ENCODE peak calls at places on chromosome 15, in four cellular contexts. C, S, Z and F are unnamed samples. For H3K4me1, the result is how much of the 10 kb centered on the place peaks cover.

GRCh38 chr15:94230886-94231727 is at the start of gene MCTP2:
- DNase-seq in S (peak), Z (peak), C (peak), F (peak)

GRCh38 chr15:66912001-66912400 is 153.4 kb upstream of the SMAD3 start:
- DNase-seq in C (no peak), Z (no peak), S (no peak), F (no peak)

GRCh38 chr15:98139337-98139736 is 178.8 kb downstream of the ARRDC4 start:
- DNase-seq in S (no peak), C (no peak), Z (no peak), F (no peak)

GRCh38 chr15:70758790-70759462 is 4.4 kb downstream of the UACA start:
- DNase-seq in Z (no peak), C (no peak), S (no peak), F (no peak)

GRCh38 chr15:46676233-46677206 is 1040.8 kb upstream of the SEMA6D start:
- DNase-seq in Z (no peak), S (no peak), C (no peak), F (no peak)

GRCh38 chr15:28955160-28955502 is 69.4 kb downstream of the APBA2 start:
- DNase-seq in Z (no peak), C (no peak), S (no peak), F (no peak)

GRCh38 chr15:40859206-40859851 is 14.7 kb downstream of the RHOV start:
- DNase-seq in Z (peak), C (peak), S (peak), F (peak)

GRCh38 chr15:37122703-37123102 is 22.4 kb upstream of the MEIS2 start:
- DNase-seq in C (no peak), Z (peak), S (no peak), F (no peak)

GRCh38 chr15:41487376-41487775 is 6.3 kb upstream of the ITPKA start:
- DNase-seq in C (no peak), Z (no peak), S (no peak), F (no peak)

GRCh38 chr15:70033529-70034140 is 64.1 kb downstream of the TLE3 start:
- DNase-seq in S (no peak), Z (peak), C (peak), F (peak)

GRCh38 chr15:67840747-67841634 is 1.1 kb upstream of the RNU6-1 start:
- DNase-seq in C (no peak), S (peak), Z (no peak), F (peak)

GRCh38 chr15:35481992-35482391 is 64.0 kb downstream of the DPH6 start:
- DNase-seq in S (peak), Z (no peak), C (no peak), F (no peak)

GRCh38 chr15:38455096-38455495 is 1.2 kb downstream of the FAM98B start:
- DNase-seq in C (no peak), S (no peak), Z (no peak), F (no peak)

GRCh38 chr15:81856627-81857026 is 189.2 kb downstream of the MEX3B start:
- DNase-seq in C (no peak), S (no peak), Z (no peak), F (no peak)

GRCh38 chr15:69390575-69390974 is 23.6 kb upstream of the KIF23 start:
- DNase-seq in C (no peak), S (no peak), Z (no peak), F (no peak)

GRCh38 chr15:38042707-38043445 is 108.4 kb downstream of the TMCO5A start:
- DNase-seq in S (peak), C (no peak), Z (no peak), F (peak)

GRCh38 chr15:68431792-68432401 is at the start of gene ITGA11:
- DNase-seq in Z (peak), C (peak), S (peak), F (peak)

GRCh38 chr15:73362900-73363299 is 5.9 kb downstream of the HCN4 start:
- DNase-seq in Z (no peak), C (no peak), S (no peak), F (no peak)

GRCh38 chr15:72838311-72838731 is 54.8 kb upstream of the ADPGK start:
- DNase-seq in S (no peak), Z (peak), C (no peak), F (peak)

GRCh38 chr15:38668433-38669159 is 104.0 kb upstream of the RASGRP1 start:
- DNase-seq in C (no peak), Z (no peak), S (no peak), F (no peak)

GRCh38 chr15:67050062-67050461 is 15.3 kb upstream of the SMAD3 start:
- DNase-seq in S (no peak), C (peak), Z (no peak), F (no peak)

GRCh38 chr15:52680041-52680391 is 828 bp upstream of the ATOSA start:
- DNase-seq in Z (no peak), C (no peak), S (no peak), F (no peak)

GRCh38 chr15:81006124-81006523 is 5.4 kb downstream of the TLNRD1 start:
- DNase-seq in C (no peak), S (no peak), Z (no peak), F (no peak)

GRCh38 chr15:25947336-25948080 is 84.4 kb upstream of the ATP10A start:
- DNase-seq in S (no peak), C (no peak), Z (no peak), F (no peak)

GRCh38 chr15:94206463-94207167 is 24.7 kb upstream of the MCTP2 start:
- DNase-seq in C (no peak), S (no peak), Z (no peak), F (no peak)

GRCh38 chr15:78368671-78369070 is 28.5 kb downstream of the CRABP1 start:
- DNase-seq in Z (no peak), C (no peak), S (no peak), F (no peak)

GRCh38 chr15:88476635-88477038 is 9.1 kb downstream of the MRPS11 start:
- DNase-seq in S (peak), Z (no peak), C (peak), F (peak)

GRCh38 chr15:75902129-75902557 is 1.5 kb upstream of the FBXO22 start:
- DNase-seq in Z (no peak), S (no peak), C (no peak), F (no peak)

GRCh38 chr15:63466378-63467192 is 37.8 kb upstream of the USP3 start:
- DNase-seq in Z (no peak), C (peak), S (peak), F (peak)

GRCh38 chr15:45151998-45152828 is 22.4 kb downstream of the DUOX1 start:
- DNase-seq in S (no peak), Z (no peak), C (no peak), F (no peak)

GRCh38 chr15:36757189-36757814 is 177.9 kb downstream of the CDIN1 start:
- DNase-seq in S (no peak), Z (no peak), C (no peak), F (no peak)

GRCh38 chr15:64779024-64779423 is 3.6 kb upstream of the RBPMS2 start:
- DNase-seq in S (no peak), Z (no peak), C (no peak), F (no peak)

DNA sequence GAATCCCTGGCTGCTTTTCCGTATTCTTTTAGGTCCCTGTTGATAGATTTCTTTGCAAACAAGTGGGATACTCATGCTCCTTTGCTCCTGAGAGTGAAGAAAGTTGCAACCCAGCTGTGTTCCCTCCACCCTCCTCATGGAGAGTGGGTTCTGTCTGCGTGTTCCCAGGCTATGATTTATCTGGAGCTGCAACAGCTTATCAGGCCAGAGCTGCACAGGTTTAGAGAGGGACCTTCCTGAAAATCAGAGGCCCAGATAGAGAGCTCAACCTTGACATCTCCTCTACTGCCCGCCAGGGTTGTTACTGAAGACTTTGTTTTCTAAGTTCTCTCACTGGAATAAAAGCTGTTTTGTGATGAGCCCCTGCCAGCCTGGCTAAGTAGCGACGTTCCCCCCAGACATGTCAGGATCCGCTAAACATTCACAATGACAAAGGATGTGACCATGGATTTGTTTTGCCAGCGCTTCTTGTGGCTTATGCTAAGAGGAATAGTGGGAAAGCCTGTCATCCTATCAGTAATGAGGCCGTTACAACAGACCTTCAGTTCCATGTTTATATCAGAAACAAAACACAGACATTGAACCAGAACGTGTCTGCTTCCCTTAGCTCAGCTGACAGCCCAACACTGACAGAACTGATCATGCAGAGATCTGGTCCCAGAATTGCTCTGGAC is 58.5 kb upstream of the MYZAP start:
- DNase-seq in Z (no peak), C (no peak), S (no peak), F (no peak)
- H3K4me1 ChIP-seq in Z (under half), C (under half), S (under half), F (under half)

GRCh38 chr15:60118146-60118545 is 114.0 kb downstream of the FOXB1 start:
- DNase-seq in C (no peak), S (no peak), Z (no peak), F (no peak)
- H3K4me3 ChIP-seq in C (no peak), S (no peak), Z (no peak), F (no peak)

GRCh38 chr15:57634290-57634689 is 42.6 kb downstream of the MYZAP start:
- DNase-seq in Z (no peak), C (no peak), S (no peak), F (no peak)
- H3K27ac ChIP-seq in Z (peak), C (no peak), S (no peak), F (no peak)

GRCh38 chr15:100278596-100279380 is 63.0 kb downstream of the ADAMTS17 start:
- DNase-seq in S (no peak), C (no peak), Z (no peak), F (no peak)
- H3K4me1 ChIP-seq in S (under half), C (under half), Z (under half), F (under half)

GRCh38 chr15:92907229-92907628 is 7.1 kb downstream of the CHD2 start:
- DNase-seq in C (no peak), Z (no peak), S (no peak), F (no peak)
- H3K4me3 ChIP-seq in C (no peak), Z (peak), S (no peak), F (no peak)